ENCODE peak calls at places on chromosomes 4 and X, in four cellular contexts. X is hypothalamus, W is nucleus accumbens, R is endothelial cell. N is an unnamed sample.

GRCh38 chr4:171390626-171391025 is 422.6 kb upstream of the GALNTL6 start:
- DNase-seq in X (no peak), W (no peak), R (no peak), N (no peak)

GRCh38 chrX:12210196-12210815 is 72.0 kb downstream of the FRMPD4 start:
- DNase-seq in X (no peak), W (no peak), R (no peak), N (no peak)

GRCh38 chr4:102438873-102439614 is 62.1 kb upstream of the NFKB1 start:
- DNase-seq in X (no peak), W (no peak), R (no peak), N (no peak)

GRCh38 chr4:108272046-108272445 is 103.3 kb upstream of the LEF1 start:
- DNase-seq in X (no peak), W (no peak), R (no peak), N (no peak)

GRCh38 chr4:89598602-89599001 is 238.4 kb downstream of the SNCA start:
- DNase-seq in X (no peak), W (no peak), R (no peak), N (no peak)

GRCh38 chr4:13918110-13918509 is 290.6 kb upstream of the BOD1L1 start:
- DNase-seq in X (no peak), W (no peak), R (no peak), N (no peak)

GRCh38 chr4:144421056-144421455 is 224.9 kb upstream of the HHIP start:
- DNase-seq in X (no peak), W (no peak), R (no peak), N (no peak)

GRCh38 chr4:7417639-7418038 is 17.1 kb downstream of the PSAPL1 start:
- DNase-seq in X (no peak), W (no peak), R (no peak), N (no peak)

GRCh38 chr4:74206088-74206826 is 48.3 kb downstream of the MTHFD2L start:
- DNase-seq in X (no peak), W (no peak), R (no peak), N (no peak)